ENCODE peak calls at places on chromosomes 2 and 18, in six cellular contexts. N, V, O, X, A and T are unnamed samples.

GRCh38 chr2:207768168-207768890 is 1.4 kb downstream of the FZD5 start:
- DNase-seq in N (peak; percentile 69), V (peak; percentile 32), O (no peak), X (no peak), A (peak; percentile 36), T (peak; percentile 43)

GRCh38 chr18:58276640-58277456 is 232.8 kb downstream of the NEDD4L start:
- DNase-seq in N (no peak), V (no peak), O (no peak), X (no peak), A (no peak), T (no peak)

GRCh38 chr2:147636238-147636887 is 208.5 kb upstream of the ACVR2A start:
- DNase-seq in N (no peak), V (no peak), O (no peak), X (no peak), A (no peak), T (no peak)

GRCh38 chr2:168247341-168248305 is at the start of gene STK39:
- DNase-seq in N (peak; percentile 59), V (peak; percentile 78), O (peak; percentile 77), X (peak; percentile 83), A (peak; percentile 77), T (peak; percentile 72)

GRCh38 chr2:204705243-204705971 is 160.1 kb downstream of the PARD3B start:
- DNase-seq in N (no peak), V (no peak), O (no peak), X (no peak), A (no peak), T (no peak)

GRCh38 chr2:134245340-134245984 is 8.4 kb upstream of the MGAT5 start:
- DNase-seq in N (peak; percentile 54), V (peak; percentile 75), O (peak; percentile 68), X (peak; percentile 59), A (peak; percentile 71), T (peak; percentile 43)

GRCh38 chr2:214293593-214293992 is 117.3 kb upstream of the VWC2L start:
- DNase-seq in N (no peak), V (no peak), O (no peak), X (no peak), A (no peak), T (no peak)

GRCh38 chr18:58542426-58543159 is 86.3 kb downstream of the ALPK2 start:
- DNase-seq in N (no peak), V (no peak), O (no peak), X (no peak), A (no peak), T (no peak)

GRCh38 chr2:241860184-241861078 is 1.7 kb upstream of the PDCD1 start:
- DNase-seq in N (no peak), V (no peak), O (peak; percentile 60), X (no peak), A (no peak), T (no peak)

GRCh38 chr2:626491-627339 is 50.5 kb downstream of the TMEM18 start:
- DNase-seq in N (no peak), V (no peak), O (no peak), X (no peak), A (no peak), T (no peak)

GRCh38 chr18:32093106-32093511 is 1.4 kb downstream of the RNF138 start:
- DNase-seq in N (peak; percentile 50), V (peak; percentile 27), O (no peak), X (peak; percentile 7), A (peak; percentile 52), T (peak; percentile 55)

GRCh38 chr18:2430191-2430590 is 141.1 kb downstream of the METTL4 start:
- DNase-seq in N (no peak), V (no peak), O (no peak), X (no peak), A (no peak), T (no peak)

GRCh38 chr2:154836622-154837021 is 138.1 kb downstream of the KCNJ3 start:
- DNase-seq in N (no peak), V (no peak), O (no peak), X (no peak), A (no peak), T (no peak)

GRCh38 chr2:44549856-44550255 is 188.1 kb downstream of the CAMKMT start:
- DNase-seq in N (no peak), V (no peak), O (no peak), X (no peak), A (no peak), T (no peak)

GRCh38 chr2:200735061-200735460 is 76.6 kb upstream of the BZW1 start:
- DNase-seq in N (no peak), V (no peak), O (no peak), X (no peak), A (no peak), T (no peak)

GRCh38 chr18:2948038-2948437 is 64.9 kb downstream of the LPIN2 start:
- DNase-seq in N (no peak), V (no peak), O (peak; percentile 38), X (no peak), A (no peak), T (no peak)

GRCh38 chr2:195660265-195660890 is 3.4 kb downstream of the SLC39A10 start:
- DNase-seq in N (peak; percentile 76), V (peak; percentile 75), O (peak; percentile 68), X (peak; percentile 48), A (peak; percentile 79), T (no peak)

GRCh38 chr2:7845332-7845731 is 836.5 kb upstream of the ID2 start:
- DNase-seq in N (no peak), V (no peak), O (no peak), X (no peak), A (no peak), T (no peak)

GRCh38 chr18:55328301-55328700 is 259.7 kb downstream of the TCF4 start:
- DNase-seq in N (no peak), V (no peak), O (no peak), X (no peak), A (no peak), T (no peak)